ENCODE peak calls at places on chromosome 12, in six cellular contexts. Y is SW 1271; M is activated CD8-positive, alpha-beta memory T cell treated with anti-CD3 and anti-CD28 coated beads, Interleukin-2, amount 50 U/mL, for 4 hours; I is fibroblast of the conjunctiva; V is foreskin fibroblast; O is right cardiac atrium. H is an unnamed sample.
A peak's percentile ranks its signal among the peaks of the same experiment; 100 is the strongest.

GRCh38 chr12:64538146-64538545 is 72.1 kb upstream of the RASSF3 start:
- DNase-seq in Y (no peak), O (no peak), M (no peak), I (no peak), V (no peak), H (no peak)

GRCh38 chr12:103705098-103705497 is 118.0 kb downstream of the STAB2 start:
- DNase-seq in V (no peak), O (no peak), M (no peak), Y (no peak), I (no peak), H (no peak)

GRCh38 chr12:93378373-93379310 is 917 bp downstream of the NUDT4 start:
- DNase-seq in Y (peak; percentile 65), I (no peak), V (peak; percentile 40), O (peak; percentile 46), M (peak; percentile 53), H (peak; percentile 56)

GRCh38 chr12:18747960-18748359 is 10.0 kb downstream of the CAPZA3 start:
- DNase-seq in V (peak; percentile 81), I (peak; percentile 13), M (no peak), O (no peak), Y (peak; percentile 78), H (no peak)

GRCh38 chr12:28550757-28551381 is 360.6 kb downstream of the CCDC91 start:
- DNase-seq in V (peak; percentile 78), O (no peak), I (peak; percentile 70), Y (no peak), M (no peak), H (no peak)

GRCh38 chr12:71849109-71849851 is 9.7 kb downstream of the TBC1D15 start:
- DNase-seq in O (no peak), V (no peak), M (no peak), I (no peak), Y (no peak), H (no peak)

GRCh38 chr12:22287776-22288621 is 46.5 kb downstream of the ST8SIA1 start:
- DNase-seq in O (no peak), Y (no peak), V (no peak), I (peak; percentile 12), M (peak; percentile 15), H (no peak)

GRCh38 chr12:75690556-75690955 is 179.1 kb upstream of the KRR1 start:
- DNase-seq in V (peak; percentile 97), M (no peak), O (no peak), I (peak; percentile 90), Y (no peak), H (no peak)

GRCh38 chr12:10140001-10140400 is 10.0 kb upstream of the CLEC7A start:
- DNase-seq in Y (peak; percentile 72), I (peak; percentile 40), V (peak; percentile 17), O (peak; percentile 25), M (peak; percentile 29), H (no peak)